ENCODE peak calls at places on chromosomes 3 and 15, in five cellular contexts. K is iPS-NIHi11; B is choroid plexus epithelial cell; Q is A549; J is activated T-cell treated with anti-CD3 and anti-CD28 coated beads, Interleukin-2, amount 50 U/mL, for 1 hour. L is an unnamed sample.

GRCh38 chr3:66261318-66261717 is 40.5 kb downstream of the SLC25A26 start:
- DNase-seq in K (no peak), B (peak; percentile 54), Q (no peak), J (no peak), L (no peak)

GRCh38 chr3:29057326-29057725 is 223.5 kb upstream of the RBMS3 start:
- DNase-seq in K (peak; percentile 17), B (peak; percentile 76), Q (no peak), J (no peak), L (no peak)

GRCh38 chr3:13133471-13133981 is 60.3 kb upstream of the IQSEC1 start:
- DNase-seq in K (no peak), B (no peak), Q (no peak), J (no peak), L (no peak)

GRCh38 chr3:60579734-60580133 is 671.5 kb downstream of the FHIT start:
- DNase-seq in K (no peak), B (peak; percentile 72), Q (peak; percentile 0), J (no peak), L (no peak)

GRCh38 chr3:46660543-46661523 is 32.6 kb downstream of the ALS2CL start:
- DNase-seq in K (peak; percentile 14), B (no peak), Q (no peak), J (no peak), L (no peak)

GRCh38 chr3:190537131-190537530 is 23.2 kb downstream of the IL1RAP start:
- DNase-seq in K (no peak), B (no peak), Q (no peak), J (no peak), L (no peak)

GRCh38 chr3:16309558-16309957 is 44.5 kb downstream of the OXNAD1 start:
- DNase-seq in K (peak; percentile 37), B (peak; percentile 64), Q (no peak), J (no peak), L (peak; percentile 29)

GRCh38 chr3:147655236-147655635 is 246.1 kb downstream of the ZIC1 start:
- DNase-seq in K (no peak), B (peak; percentile 70), Q (no peak), J (no peak), L (no peak)

GRCh38 chr3:112013058-112013783 is 14.5 kb downstream of the TAGLN3 start:
- DNase-seq in K (peak; percentile 48), B (peak; percentile 90), Q (peak; percentile 79), J (peak; percentile 56), L (no peak)

GRCh38 chr15:90202929-90203328 is 1.8 kb downstream of the SEMA4B start:
- DNase-seq in K (no peak), B (no peak), Q (no peak), J (no peak), L (no peak)

GRCh38 chr3:101632586-101632985 is 44.3 kb downstream of the ZBTB11 start:
- DNase-seq in K (no peak), B (no peak), Q (no peak), J (no peak), L (no peak)

GRCh38 chr3:58150800-58151199 is 60.0 kb downstream of the DNASE1L3 start:
- DNase-seq in K (no peak), B (no peak), Q (no peak), J (no peak), L (no peak)

GRCh38 chr3:134640872-134641470 is 9.9 kb downstream of the KY start:
- DNase-seq in K (peak; percentile 69), B (peak; percentile 80), Q (peak; percentile 29), J (no peak), L (peak; percentile 67)

GRCh38 chr3:23865595-23866396 is 51.0 kb downstream of the NKIRAS1 start:
- DNase-seq in K (peak; percentile 46), B (peak; percentile 88), Q (peak; percentile 52), J (no peak), L (no peak)

GRCh38 chr3:10192953-10193691 is 28.4 kb downstream of the IRAK2 start:
- DNase-seq in K (peak; percentile 68), B (peak; percentile 92), Q (peak; percentile 82), J (peak; percentile 49), L (peak; percentile 46)

GRCh38 chr3:114732353-114732752 is 414.7 kb downstream of the ZBTB20 start:
- DNase-seq in K (no peak), B (no peak), Q (no peak), J (no peak), L (no peak)

GRCh38 chr3:169394316-169394715 is 269.2 kb downstream of the MECOM start:
- DNase-seq in K (no peak), B (no peak), Q (no peak), J (no peak), L (no peak)

GRCh38 chr3:119457260-119457659 is 6.2 kb downstream of the TMEM39A start:
- DNase-seq in K (no peak), B (peak; percentile 14), Q (no peak), J (no peak), L (no peak)

GRCh38 chr15:100740105-100740504 is 137.7 kb downstream of the ASB7 start:
- DNase-seq in K (no peak), B (no peak), Q (no peak), J (no peak), L (no peak)

GRCh38 chr3:138114431-138114918 is 933 bp downstream of the DZIP1L start:
- DNase-seq in K (peak; percentile 25), B (peak; percentile 49), Q (peak; percentile 26), J (no peak), L (no peak)

GRCh38 chr3:112302881-112303761 is 9.1 kb upstream of the SLC9C1 start:
- DNase-seq in K (peak; percentile 58), B (peak; percentile 52), Q (no peak), J (no peak), L (no peak)

GRCh38 chr3:13081603-13082360 is 8.6 kb upstream of the IQSEC1 start:
- DNase-seq in K (no peak), B (no peak), Q (no peak), J (no peak), L (no peak)

GRCh38 chr15:75672646-75673425 is 25.1 kb downstream of the SNX33 start:
- DNase-seq in K (peak; percentile 42), B (peak; percentile 85), Q (peak; percentile 32), J (no peak), L (no peak)

GRCh38 chr15:24955549-24955929 is 752 bp downstream of the SNRPN start:
- DNase-seq in K (no peak), B (no peak), Q (no peak), J (peak; percentile 53), L (peak; percentile 0)

GRCh38 chr3:94234177-94234788 is 171.4 kb downstream of the NSUN3 start:
- DNase-seq in K (peak; percentile 54), B (peak; percentile 79), Q (peak; percentile 60), J (no peak), L (no peak)

GRCh38 chr3:105367063-105367405 is 325 bp downstream of the ALCAM start:
- DNase-seq in K (peak; percentile 23), B (no peak), Q (no peak), J (peak; percentile 50), L (no peak)

GRCh38 chr3:76735153-76735552 is 304.7 kb upstream of the ROBO2 start:
- DNase-seq in K (no peak), B (no peak), Q (no peak), J (no peak), L (no peak)

GRCh38 chr15:68027388-68027787 is 26.7 kb upstream of the PIAS1 start:
- DNase-seq in K (no peak), B (no peak), Q (no peak), J (no peak), L (no peak)

GRCh38 chr3:138673641-138674040 is 65.1 kb downstream of the FAIM start:
- DNase-seq in K (peak; percentile 14), B (peak; percentile 86), Q (peak; percentile 10), J (no peak), L (no peak)

GRCh38 chr15:70165811-70166284 is 68.1 kb upstream of the TLE3 start:
- DNase-seq in K (no peak), B (no peak), Q (no peak), J (no peak), L (no peak)